ENCODE peak calls at places on chromosomes 16 and 17, in five cellular contexts. S, V, W, T and A are unnamed samples.

GRCh38 chr17:44672479-44673093 is 16.3 kb downstream of the MEIOC start:
- DNase-seq in S (no peak), V (no peak), W (no peak), T (peak), A (peak)

GRCh38 chr16:78763821-78764440 is 664.5 kb downstream of the WWOX start:
- DNase-seq in S (no peak), V (no peak), W (no peak), T (no peak), A (no peak)

GRCh38 chr16:6125483-6126259 is 1028.1 kb upstream of the EEF2KMT start:
- DNase-seq in S (no peak), V (no peak), W (no peak), T (no peak), A (no peak)

GRCh38 chr16:85527767-85528297 is 85.3 kb upstream of the GSE1 start:
- DNase-seq in S (no peak), V (no peak), W (no peak), T (no peak), A (no peak)

GRCh38 chr17:43312011-43312410 is 78.2 kb upstream of the RNU2-1 start:
- DNase-seq in S (no peak), V (no peak), W (no peak), T (no peak), A (no peak)

GRCh38 chr16:82156761-82157654 is 13.0 kb downstream of the MPHOSPH6 start:
- DNase-seq in S (no peak), V (peak), W (no peak), T (no peak), A (no peak)

GRCh38 chr17:39294060-39294459 is 68.3 kb upstream of the STAC2 start:
- DNase-seq in S (no peak), V (no peak), W (no peak), T (no peak), A (no peak)

GRCh38 chr16:64983983-64984382 is 137.9 kb downstream of the CDH11 start:
- DNase-seq in S (no peak), V (peak), W (no peak), T (peak), A (no peak)

GRCh38 chr17:43446773-43447172 is 37.0 kb upstream of the DHX8 start:
- DNase-seq in S (no peak), V (no peak), W (no peak), T (no peak), A (no peak)

GRCh38 chr16:75472908-75473877 is 8.7 kb upstream of the TMEM170A start:
- DNase-seq in S (no peak), V (no peak), W (no peak), T (no peak), A (no peak)

GRCh38 chr16:71428883-71429282 is 13.0 kb downstream of the TLE7 start:
- DNase-seq in S (no peak), V (no peak), W (no peak), T (peak), A (no peak)

GRCh38 chr17:50768348-50768761 is 1.0 kb upstream of the ANKRD40CL start:
- DNase-seq in S (no peak), V (no peak), W (no peak), T (no peak), A (peak)

GRCh38 chr17:9299695-9300094 is 275.9 kb downstream of the STX8 start:
- DNase-seq in S (no peak), V (no peak), W (no peak), T (no peak), A (no peak)

GRCh38 chr17:21303441-21304065 is 19.0 kb downstream of the MAP2K3 start:
- DNase-seq in S (no peak), V (no peak), W (no peak), T (no peak), A (no peak)

GRCh38 chr16:28984619-28985135 is at the start of gene LAT:
- DNase-seq in S (peak), V (no peak), W (no peak), T (no peak), A (no peak)

GRCh38 chr16:46746821-46747776 is 1.0 kb downstream of the MYLK3 start:
- DNase-seq in S (no peak), V (no peak), W (no peak), T (no peak), A (no peak)

GRCh38 chr16:88957887-88958577 is 19.0 kb downstream of the CBFA2T3 start:
- DNase-seq in S (no peak), V (no peak), W (no peak), T (no peak), A (no peak)

GRCh38 chr16:50523710-50524109 is 24.5 kb upstream of the NKD1 start:
- DNase-seq in S (no peak), V (no peak), W (no peak), T (no peak), A (no peak)